ENCODE peak calls at places on chromosomes 13 and 19, in five cellular contexts. M is IMR-90, R is HFF-Myc, G is H1, S is bronchial epithelial cell. U is an unnamed sample.

GRCh38 chr13:76976488-76976887 is 15.4 kb upstream of the CLN5 start:
- DNase-seq in M (no peak), R (peak), G (no peak), S (peak), U (peak)

GRCh38 chr13:51795419-51795818 is 8.5 kb downstream of the DHRS12 start:
- DNase-seq in M (no peak), R (no peak), G (no peak), S (no peak), U (no peak)

GRCh38 chr19:48330012-48330681 is 4.8 kb downstream of the EMP3 start:
- DNase-seq in M (no peak), R (no peak), G (no peak), S (peak), U (peak)

GRCh38 chr13:30355405-30355741 is 48.0 kb upstream of the KATNAL1 start:
- DNase-seq in M (no peak), R (no peak), G (no peak), S (no peak), U (no peak)

GRCh38 chr13:51324714-51325440 is 14.6 kb upstream of the SERPINE3 start:
- DNase-seq in M (no peak), R (no peak), G (no peak), S (no peak), U (no peak)

GRCh38 chr13:100297413-100297812 is 208.5 kb downstream of the PCCA start:
- DNase-seq in M (no peak), R (no peak), G (no peak), S (no peak), U (no peak)

GRCh38 chr13:50386527-50387123 is 371.4 kb downstream of the KCNRG start:
- DNase-seq in M (peak), R (no peak), G (no peak), S (no peak), U (no peak)

GRCh38 chr19:40006273-40006691 is 9.4 kb downstream of the ZNF546 start:
- DNase-seq in M (peak), R (peak), G (no peak), S (peak), U (peak)

GRCh38 chr13:75685239-75685697 is 49.1 kb downstream of the LMO7 start:
- DNase-seq in M (peak), R (peak), G (peak), S (peak), U (peak)

GRCh38 chr13:112850273-112850672 is 118.7 kb upstream of the MCF2L start:
- DNase-seq in M (no peak), R (no peak), G (no peak), S (no peak), U (no peak)

GRCh38 chr13:35889560-35889959 is 241.6 kb downstream of the DCLK1 start:
- DNase-seq in M (no peak), R (no peak), G (no peak), S (no peak), U (no peak)

GRCh38 chr19:3849092-3849491 is 19.7 kb downstream of the ZFR2 start:
- DNase-seq in M (no peak), R (no peak), G (no peak), S (peak), U (no peak)

GRCh38 chr19:40445945-40446784 is 2.0 kb upstream of the SERTAD3 start:
- DNase-seq in M (no peak), R (no peak), G (no peak), S (peak), U (no peak)

GRCh38 chr19:39416626-39417120 is 4.2 kb downstream of the PLEKHG2 start:
- DNase-seq in M (no peak), R (no peak), G (no peak), S (no peak), U (no peak)

GRCh38 chr19:41575998-41576397 is at the start of gene CEACAM21:
- DNase-seq in M (no peak), R (no peak), G (no peak), S (no peak), U (no peak)

GRCh38 chr19:55602104-55603001 is 2.3 kb downstream of the ZNF524 start:
- DNase-seq in M (no peak), R (no peak), G (no peak), S (no peak), U (no peak)

GRCh38 chr13:113771709-113772331 is 12.8 kb downstream of the TMEM255B start:
- DNase-seq in M (peak), R (no peak), G (no peak), S (peak), U (no peak)

GRCh38 chr13:23467048-23467931 is 33.8 kb upstream of the SACS start:
- DNase-seq in M (peak), R (peak), G (no peak), S (no peak), U (no peak)

GRCh38 chr13:94431987-94432386 is 47.5 kb downstream of the DCT start:
- DNase-seq in M (no peak), R (no peak), G (no peak), S (no peak), U (no peak)

GRCh38 chr13:40063278-40063698 is 407.8 kb downstream of the COG6 start:
- DNase-seq in M (no peak), R (no peak), G (no peak), S (no peak), U (peak)

GRCh38 chr19:19627716-19628498 is at the start of gene LPAR2:
- DNase-seq in M (no peak), R (no peak), G (no peak), S (no peak), U (no peak)
- H3K4me3 ChIP-seq in M (no peak), R (peak), G (peak), S (peak), U (peak)

DNA sequence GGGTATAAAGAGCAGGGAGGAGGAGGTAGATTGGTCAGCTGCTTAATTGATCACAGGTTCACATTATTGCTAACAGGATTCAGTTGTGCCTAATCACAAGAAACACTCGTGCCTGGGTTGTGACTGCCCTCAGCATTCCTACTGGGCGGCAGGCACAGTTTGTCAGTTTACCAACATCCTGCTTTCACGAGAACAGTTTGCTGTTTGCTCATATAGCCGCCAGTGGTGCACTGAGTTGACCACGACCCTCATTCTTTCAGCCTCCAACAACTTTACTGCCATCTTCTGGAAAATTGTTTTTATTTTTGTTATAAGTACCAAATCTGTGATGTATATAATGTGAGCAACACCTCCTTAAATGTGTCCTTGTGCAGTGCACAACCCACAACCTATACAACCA is 16.2 kb upstream of the IFT88 start:
- DNase-seq in M (no peak), R (no peak), G (no peak), S (peak), U (no peak)
- TF ChIP-seq CTCF in M (no peak), R (no peak), G (no peak), S (no peak), U (no peak)

GRCh38 chr13:106471957-106472543 is 63.4 kb downstream of the EFNB2 start:
- DNase-seq in M (peak), R (peak), G (peak), S (peak), U (peak)
- H3K4me3 ChIP-seq in M (peak), R (no peak), G (no peak), S (no peak), U (peak)

GRCh38 chr13:46146898-46147297 is 35.1 kb downstream of the LCP1 start:
- DNase-seq in M (no peak), R (no peak), G (no peak), S (peak), U (no peak)
- TF ChIP-seq CTCF in M (no peak), R (peak), G (peak), S (no peak), U (peak)

DNA sequence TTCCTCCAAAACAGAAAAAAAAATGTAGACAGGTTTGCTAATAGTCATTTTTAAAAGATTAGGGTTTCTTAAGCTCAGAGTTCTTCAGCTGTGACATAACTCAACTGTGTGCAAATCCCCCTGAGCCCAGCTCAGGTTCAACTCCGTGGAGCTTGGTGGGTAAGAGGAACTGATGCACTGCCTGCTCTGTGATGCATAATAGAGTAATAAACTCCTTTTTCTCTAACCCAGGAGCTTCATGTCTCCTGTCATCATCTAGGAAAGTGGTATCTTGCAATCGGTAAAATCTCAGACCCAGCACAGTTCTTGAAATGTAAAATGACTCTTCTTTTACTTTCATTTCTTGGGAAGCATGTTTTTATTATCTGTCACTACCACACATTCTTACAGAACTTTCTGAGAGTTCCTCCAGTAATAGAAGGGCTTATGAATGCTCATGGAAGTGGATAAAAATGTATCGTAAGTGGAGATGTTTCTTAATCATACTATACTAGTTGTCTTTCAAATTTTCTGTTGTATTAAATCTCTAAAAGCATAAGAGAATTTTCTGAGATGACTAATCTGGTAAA is 123.8 kb upstream of the PCDH9 start:
- DNase-seq in M (peak), R (no peak), G (no peak), S (no peak), U (no peak)
- H3K4me3 ChIP-seq in M (peak), R (no peak), G (no peak), S (no peak), U (no peak)

GRCh38 chr13:33869005-33869404 is 51.1 kb downstream of the RFC3 start:
- DNase-seq in M (no peak), R (no peak), G (no peak), S (no peak), U (peak)

GRCh38 chr13:33867472-33867871 is 49.5 kb downstream of the RFC3 start:
- DNase-seq in M (no peak), R (no peak), G (no peak), S (no peak), U (no peak)

GRCh38 chr13:33863390-33863789 is 45.4 kb downstream of the RFC3 start:
- DNase-seq in M (no peak), R (no peak), G (no peak), S (peak), U (no peak)

GRCh38 chr13:33868343-33868994 is 50.5 kb downstream of the RFC3 start:
- DNase-seq in M (no peak), R (no peak), G (no peak), S (peak), U (no peak)

GRCh38 chr13:33865945-33866344 is 48.0 kb downstream of the RFC3 start:
- DNase-seq in M (no peak), R (no peak), G (no peak), S (no peak), U (no peak)
- TF ChIP-seq CTCF in M (no peak), R (no peak), G (no peak), S (no peak), U (no peak)

DNA sequence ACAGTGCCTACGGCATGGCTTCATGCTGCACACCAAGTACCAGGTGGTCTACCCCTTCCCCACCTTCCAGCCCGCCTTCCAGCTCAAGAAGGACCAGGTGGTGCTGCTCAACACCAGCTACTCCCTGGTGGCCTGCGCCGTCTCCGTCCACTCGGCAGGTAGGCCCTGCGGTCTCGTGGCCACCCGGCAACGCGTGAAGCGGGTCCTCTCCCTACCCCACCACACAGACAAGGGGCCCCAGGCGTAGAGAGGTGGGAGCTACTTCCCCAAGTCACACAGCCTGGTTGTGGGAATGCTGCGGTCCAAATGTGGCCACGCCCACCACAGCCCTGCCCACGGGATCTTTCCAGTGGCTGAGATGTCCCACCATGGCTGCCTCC is 4.0 kb downstream of the DCAF15 start:
- DNase-seq in M (no peak), R (no peak), G (no peak), S (no peak), U (no peak)
- H3K4me3 ChIP-seq in M (no peak), R (no peak), G (no peak), S (no peak), U (no peak)

U was measured in astrocyte of the cerebellum.